ENCODE peak calls at places on chromosomes 12 and 14, in eight cellular contexts. One of them, this sample, is unnamed.

GRCh38 chr12:92144045-92144630 is 1.5 kb downstream of the BTG1 start:
- DNase-seq in progenitor cell of endocrine pancreas: peak
- DNase-seq in NCI-H1092: peak
- DNase-seq in NCI-H2081 treated with DMSO at 0.1 percent for 48 hours: peak
- DNase-seq in hepatocyte: peak
- DNase-seq in heart right ventricle: peak
- DNase-seq in HFFc6: peak
- DNase-seq in RKO: peak
- DNase-seq in this sample: peak

GRCh38 chr12:124764451-124764850 is 99.2 kb downstream of the SCARB1 start:
- DNase-seq in progenitor cell of endocrine pancreas: no peak
- DNase-seq in NCI-H1092: no peak
- DNase-seq in NCI-H2081 treated with DMSO at 0.1 percent for 48 hours: no peak
- DNase-seq in hepatocyte: peak
- DNase-seq in heart right ventricle: no peak
- DNase-seq in HFFc6: peak
- DNase-seq in RKO: peak
- DNase-seq in this sample: peak

GRCh38 chr14:89870335-89870734 is 84.2 kb downstream of the EFCAB11 start:
- DNase-seq in progenitor cell of endocrine pancreas: no peak
- DNase-seq in NCI-H1092: no peak
- DNase-seq in NCI-H2081 treated with DMSO at 0.1 percent for 48 hours: no peak
- DNase-seq in hepatocyte: no peak
- DNase-seq in heart right ventricle: no peak
- DNase-seq in HFFc6: no peak
- DNase-seq in RKO: no peak
- DNase-seq in this sample: no peak

GRCh38 chr12:6120796-6121473 is 3.5 kb downstream of the VWF start:
- DNase-seq in progenitor cell of endocrine pancreas: no peak
- DNase-seq in NCI-H1092: no peak
- DNase-seq in NCI-H2081 treated with DMSO at 0.1 percent for 48 hours: no peak
- DNase-seq in hepatocyte: no peak
- DNase-seq in heart right ventricle: no peak
- DNase-seq in HFFc6: no peak
- DNase-seq in RKO: no peak
- DNase-seq in this sample: no peak

GRCh38 chr12:71399197-71399596 is 40.4 kb upstream of the LGR5 start:
- DNase-seq in progenitor cell of endocrine pancreas: no peak
- DNase-seq in NCI-H1092: no peak
- DNase-seq in NCI-H2081 treated with DMSO at 0.1 percent for 48 hours: no peak
- DNase-seq in hepatocyte: no peak
- DNase-seq in heart right ventricle: no peak
- DNase-seq in HFFc6: no peak
- DNase-seq in RKO: no peak
- DNase-seq in this sample: no peak

GRCh38 chr14:84643438-84643837 is 886.5 kb upstream of the FLRT2 start:
- DNase-seq in progenitor cell of endocrine pancreas: no peak
- DNase-seq in NCI-H1092: no peak
- DNase-seq in NCI-H2081 treated with DMSO at 0.1 percent for 48 hours: peak
- DNase-seq in hepatocyte: no peak
- DNase-seq in heart right ventricle: no peak
- DNase-seq in HFFc6: no peak
- DNase-seq in RKO: no peak
- DNase-seq in this sample: no peak

GRCh38 chr14:90406384-90406798 is 9.6 kb downstream of the CALM1 start:
- DNase-seq in progenitor cell of endocrine pancreas: no peak
- DNase-seq in NCI-H1092: no peak
- DNase-seq in NCI-H2081 treated with DMSO at 0.1 percent for 48 hours: no peak
- DNase-seq in hepatocyte: no peak
- DNase-seq in heart right ventricle: no peak
- DNase-seq in HFFc6: no peak
- DNase-seq in RKO: no peak
- DNase-seq in this sample: no peak

GRCh38 chr12:85920324-85920947 is 46.3 kb downstream of the NTS start:
- DNase-seq in progenitor cell of endocrine pancreas: no peak
- DNase-seq in NCI-H1092: peak
- DNase-seq in NCI-H2081 treated with DMSO at 0.1 percent for 48 hours: peak
- DNase-seq in hepatocyte: peak
- DNase-seq in heart right ventricle: no peak
- DNase-seq in HFFc6: peak
- DNase-seq in RKO: peak
- DNase-seq in this sample: no peak

GRCh38 chr12:88960213-88960878 is 380.1 kb upstream of the KITLG start:
- DNase-seq in progenitor cell of endocrine pancreas: no peak
- DNase-seq in NCI-H1092: no peak
- DNase-seq in NCI-H2081 treated with DMSO at 0.1 percent for 48 hours: no peak
- DNase-seq in hepatocyte: no peak
- DNase-seq in heart right ventricle: peak
- DNase-seq in HFFc6: peak
- DNase-seq in RKO: no peak
- DNase-seq in this sample: no peak

This sample was measured in left ventricle myocardium inferior.